ENCODE peak calls at places on chromosomes 11 and 22, in seven cellular contexts. One of them, this sample, is unnamed.

GRCh38 chr22:45895436-45896152 is 81.4 kb downstream of the WNT7B start:
- DNase-seq in H9: no peak
- DNase-seq in activated CD4-positive, alpha-beta T cell treated with anti-CD3 and anti-CD28 coated beads for 48 hours: no peak
- DNase-seq in PC-3: no peak
- DNase-seq in germinal center: no peak
- DNase-seq in GDM1: no peak
- DNase-seq in fibroblast of the aortic adventitia: no peak
- DNase-seq in this sample: no peak

GRCh38 chr11:119518746-119519382 is 95.9 kb upstream of the THY1 start:
- DNase-seq in H9: peak
- DNase-seq in activated CD4-positive, alpha-beta T cell treated with anti-CD3 and anti-CD28 coated beads for 48 hours: peak
- DNase-seq in PC-3: peak
- DNase-seq in germinal center: no peak
- DNase-seq in GDM1: no peak
- DNase-seq in fibroblast of the aortic adventitia: peak
- DNase-seq in this sample: peak

GRCh38 chr22:48714231-48714630 is 1113.4 kb downstream of the BRD1 start:
- DNase-seq in H9: no peak
- DNase-seq in activated CD4-positive, alpha-beta T cell treated with anti-CD3 and anti-CD28 coated beads for 48 hours: no peak
- DNase-seq in PC-3: no peak
- DNase-seq in germinal center: no peak
- DNase-seq in GDM1: no peak
- DNase-seq in fibroblast of the aortic adventitia: no peak
- DNase-seq in this sample: no peak

GRCh38 chr11:72430743-72431570 is 3.4 kb downstream of the CLPB start:
- DNase-seq in H9: peak
- DNase-seq in activated CD4-positive, alpha-beta T cell treated with anti-CD3 and anti-CD28 coated beads for 48 hours: peak
- DNase-seq in PC-3: peak
- DNase-seq in germinal center: peak
- DNase-seq in GDM1: peak
- DNase-seq in fibroblast of the aortic adventitia: peak
- DNase-seq in this sample: peak

GRCh38 chr11:96397863-96398262 is 8.1 kb downstream of the JRKL start:
- DNase-seq in H9: no peak
- DNase-seq in activated CD4-positive, alpha-beta T cell treated with anti-CD3 and anti-CD28 coated beads for 48 hours: no peak
- DNase-seq in PC-3: no peak
- DNase-seq in germinal center: no peak
- DNase-seq in GDM1: no peak
- DNase-seq in fibroblast of the aortic adventitia: no peak
- DNase-seq in this sample: no peak

GRCh38 chr11:118744001-118744400 is 47.0 kb downstream of the DDX6 start:
- DNase-seq in H9: no peak
- DNase-seq in activated CD4-positive, alpha-beta T cell treated with anti-CD3 and anti-CD28 coated beads for 48 hours: no peak
- DNase-seq in PC-3: no peak
- DNase-seq in germinal center: no peak
- DNase-seq in GDM1: no peak
- DNase-seq in fibroblast of the aortic adventitia: no peak
- DNase-seq in this sample: no peak

GRCh38 chr11:290621-291231 is 1.8 kb downstream of the PGGHG start:
- DNase-seq in H9: no peak
- DNase-seq in activated CD4-positive, alpha-beta T cell treated with anti-CD3 and anti-CD28 coated beads for 48 hours: no peak
- DNase-seq in PC-3: no peak
- DNase-seq in germinal center: no peak
- DNase-seq in GDM1: no peak
- DNase-seq in fibroblast of the aortic adventitia: no peak
- DNase-seq in this sample: no peak

GRCh38 chr11:111860257-111860656 is 11.1 kb downstream of the ALG9 start:
- DNase-seq in H9: no peak
- DNase-seq in activated CD4-positive, alpha-beta T cell treated with anti-CD3 and anti-CD28 coated beads for 48 hours: no peak
- DNase-seq in PC-3: no peak
- DNase-seq in germinal center: no peak
- DNase-seq in GDM1: no peak
- DNase-seq in fibroblast of the aortic adventitia: no peak
- DNase-seq in this sample: no peak

GRCh38 chr11:66106786-66107599 is 36.9 kb downstream of the PACS1 start:
- DNase-seq in H9: no peak
- DNase-seq in activated CD4-positive, alpha-beta T cell treated with anti-CD3 and anti-CD28 coated beads for 48 hours: peak
- DNase-seq in PC-3: peak
- DNase-seq in germinal center: no peak
- DNase-seq in GDM1: no peak
- DNase-seq in fibroblast of the aortic adventitia: no peak
- DNase-seq in this sample: no peak